ENCODE peak calls at places on chromosomes 12 and 14, in six cellular contexts. One of them, this sample, is unnamed.

GRCh38 chr12:94327819-94328218 is 131.8 kb downstream of the CEP83 start:
- DNase-seq in IMR-90: no peak
- DNase-seq in mesenchymal stem cell: no peak
- DNase-seq in neuronal stem cell: no peak
- DNase-seq in H9: no peak
- DNase-seq in H1: no peak
- DNase-seq in this sample: no peak

GRCh38 chr14:35369701-35370191 is 34.8 kb downstream of the NFKBIA start:
- DNase-seq in IMR-90: no peak
- DNase-seq in mesenchymal stem cell: no peak
- DNase-seq in neuronal stem cell: no peak
- DNase-seq in H9: no peak
- DNase-seq in H1: no peak
- DNase-seq in this sample: no peak

GRCh38 chr12:104095289-104095688 is 31.0 kb downstream of the HCFC2 start:
- DNase-seq in IMR-90: peak; percentile 53
- DNase-seq in mesenchymal stem cell: no peak
- DNase-seq in neuronal stem cell: no peak
- DNase-seq in H9: no peak
- DNase-seq in H1: no peak
- DNase-seq in this sample: no peak

GRCh38 chr12:953776-954175 is 4.3 kb upstream of the RAD52 start:
- DNase-seq in IMR-90: peak; percentile 68
- DNase-seq in mesenchymal stem cell: peak; percentile 18
- DNase-seq in neuronal stem cell: no peak
- DNase-seq in H9: no peak
- DNase-seq in H1: no peak
- DNase-seq in this sample: peak; percentile 89

GRCh38 chr12:107449891-107450290 is 235.7 kb upstream of the PWP1 start:
- DNase-seq in IMR-90: peak; percentile 54
- DNase-seq in mesenchymal stem cell: no peak
- DNase-seq in neuronal stem cell: no peak
- DNase-seq in H9: no peak
- DNase-seq in H1: no peak
- DNase-seq in this sample: no peak

GRCh38 chr12:65194949-65195348 is 25.6 kb downstream of the LEMD3 start:
- DNase-seq in IMR-90: no peak
- DNase-seq in mesenchymal stem cell: no peak
- DNase-seq in neuronal stem cell: no peak
- DNase-seq in H9: no peak
- DNase-seq in H1: no peak
- DNase-seq in this sample: no peak

GRCh38 chr14:104395941-104396681 is 183.5 kb upstream of the C14orf180 start:
- DNase-seq in IMR-90: no peak
- DNase-seq in mesenchymal stem cell: no peak
- DNase-seq in neuronal stem cell: no peak
- DNase-seq in H9: peak; percentile 28
- DNase-seq in H1: no peak
- DNase-seq in this sample: peak; percentile 55

GRCh38 chr12:1576410-1577240 is 17.8 kb downstream of the FBXL14 start:
- DNase-seq in IMR-90: peak; percentile 85
- DNase-seq in mesenchymal stem cell: peak; percentile 88
- DNase-seq in neuronal stem cell: no peak
- DNase-seq in H9: no peak
- DNase-seq in H1: no peak
- DNase-seq in this sample: no peak

GRCh38 chr12:28051516-28052456 is 79.3 kb upstream of the PTHLH start:
- DNase-seq in IMR-90: peak; percentile 72
- DNase-seq in mesenchymal stem cell: no peak
- DNase-seq in neuronal stem cell: no peak
- DNase-seq in H9: no peak
- DNase-seq in H1: no peak
- DNase-seq in this sample: no peak

GRCh38 chr14:41532255-41532654 is 74.4 kb upstream of the LRFN5 start:
- DNase-seq in IMR-90: no peak
- DNase-seq in mesenchymal stem cell: no peak
- DNase-seq in neuronal stem cell: no peak
- DNase-seq in H9: no peak
- DNase-seq in H1: no peak
- DNase-seq in this sample: no peak

GRCh38 chr12:41212625-41213024 is 24.5 kb downstream of the PDZRN4 start:
- DNase-seq in IMR-90: no peak
- DNase-seq in mesenchymal stem cell: no peak
- DNase-seq in neuronal stem cell: no peak
- DNase-seq in H9: no peak
- DNase-seq in H1: no peak
- DNase-seq in this sample: no peak

GRCh38 chr14:66401447-66402095 is 84.6 kb upstream of the CCDC196 start:
- DNase-seq in IMR-90: no peak
- DNase-seq in mesenchymal stem cell: no peak
- DNase-seq in neuronal stem cell: no peak
- DNase-seq in H9: no peak
- DNase-seq in H1: no peak
- DNase-seq in this sample: no peak

GRCh38 chr12:62530596-62530995 is 64.0 kb downstream of the MON2 start:
- DNase-seq in IMR-90: peak; percentile 95
- DNase-seq in mesenchymal stem cell: peak; percentile 66
- DNase-seq in neuronal stem cell: no peak
- DNase-seq in H9: no peak
- DNase-seq in H1: no peak
- DNase-seq in this sample: peak; percentile 7

GRCh38 chr14:63689132-63689531 is 38.7 kb downstream of the SGPP1 start:
- DNase-seq in IMR-90: no peak
- DNase-seq in mesenchymal stem cell: no peak
- DNase-seq in neuronal stem cell: no peak
- DNase-seq in H9: no peak
- DNase-seq in H1: no peak
- DNase-seq in this sample: peak; percentile 93

GRCh38 chr12:104494816-104495158 is 38.0 kb downstream of the CHST11 start:
- DNase-seq in IMR-90: no peak
- DNase-seq in mesenchymal stem cell: peak; percentile 47
- DNase-seq in neuronal stem cell: no peak
- DNase-seq in H9: no peak
- DNase-seq in H1: no peak
- DNase-seq in this sample: peak; percentile 15

GRCh38 chr12:132545183-132545953 is 55.4 kb downstream of the FBRSL1 start:
- DNase-seq in IMR-90: no peak
- DNase-seq in mesenchymal stem cell: no peak
- DNase-seq in neuronal stem cell: no peak
- DNase-seq in H9: no peak
- DNase-seq in H1: no peak
- DNase-seq in this sample: no peak
- H4K91ac ChIP-seq in IMR-90: no peak overlapping the region
- H4K91ac ChIP-seq in mesenchymal stem cell: no peak overlapping the region
- H4K91ac ChIP-seq in neuronal stem cell: no peak overlapping the region
- H4K91ac ChIP-seq in H9: no peak overlapping the region
- H4K91ac ChIP-seq in H1: no peak overlapping the region
- H4K91ac ChIP-seq in this sample: no peak overlapping the region

GRCh38 chr14:30921788-30922187 is 47.4 kb downstream of the COCH start:
- DNase-seq in IMR-90: no peak
- DNase-seq in mesenchymal stem cell: no peak
- DNase-seq in neuronal stem cell: no peak
- DNase-seq in H9: no peak
- DNase-seq in H1: no peak
- DNase-seq in this sample: no peak
- H3K4ac ChIP-seq in IMR-90: no peak overlapping the region
- H3K4ac ChIP-seq in mesenchymal stem cell: no peak overlapping the region
- H3K4ac ChIP-seq in neuronal stem cell: no peak overlapping the region
- H3K4ac ChIP-seq in H9: no peak overlapping the region
- H3K4ac ChIP-seq in H1: no peak overlapping the region
- H3K4ac ChIP-seq in this sample: no peak overlapping the region

DNA sequence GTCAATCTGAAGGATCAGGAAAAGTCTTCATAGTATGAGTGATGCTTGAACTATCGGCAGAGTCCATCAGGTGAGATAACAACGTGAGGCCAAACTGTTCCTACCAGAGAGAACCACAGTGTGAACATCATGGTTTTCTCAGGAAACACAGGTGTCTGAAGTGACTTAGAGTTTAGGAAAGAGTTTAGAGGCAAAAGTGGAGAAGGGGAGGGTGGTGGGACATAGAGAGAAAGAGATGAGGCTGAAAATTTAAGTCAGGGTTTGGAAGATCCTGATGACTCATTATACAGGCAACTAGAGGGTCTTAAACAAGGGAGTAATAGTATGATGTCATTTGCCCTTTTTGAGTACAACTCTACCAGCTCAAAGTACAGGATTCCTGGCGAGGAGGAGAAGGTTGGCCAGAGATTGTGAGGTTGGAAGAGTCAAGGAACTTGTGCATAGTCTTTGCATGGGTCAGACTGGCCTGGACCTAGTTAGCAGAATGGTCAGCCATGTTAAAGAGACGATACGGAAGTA is 16.0 kb downstream of the CPNE8 start:
- DNase-seq in IMR-90: no peak
- DNase-seq in mesenchymal stem cell: no peak
- DNase-seq in neuronal stem cell: no peak
- DNase-seq in H9: no peak
- DNase-seq in H1: no peak
- DNase-seq in this sample: no peak
- H4K91ac ChIP-seq in IMR-90: no peak overlapping the region
- H4K91ac ChIP-seq in mesenchymal stem cell: no peak overlapping the region
- H4K91ac ChIP-seq in neuronal stem cell: no peak overlapping the region
- H4K91ac ChIP-seq in H9: no peak overlapping the region
- H4K91ac ChIP-seq in H1: no peak overlapping the region
- H4K91ac ChIP-seq in this sample: no peak overlapping the region

GRCh38 chr12:9064815-9065606 is 50.7 kb downstream of the A2M start:
- DNase-seq in IMR-90: no peak
- DNase-seq in mesenchymal stem cell: peak; percentile 56
- DNase-seq in neuronal stem cell: peak; percentile 40
- DNase-seq in H9: peak; percentile 99
- DNase-seq in H1: peak; percentile 85
- DNase-seq in this sample: peak; percentile 79
- H3K4ac ChIP-seq in IMR-90: no peak overlapping the region
- H3K4ac ChIP-seq in mesenchymal stem cell: peak overlapping the region; percentile 79
- H3K4ac ChIP-seq in neuronal stem cell: peak overlapping the region; percentile 8
- H3K4ac ChIP-seq in H9: no peak overlapping the region
- H3K4ac ChIP-seq in H1: no peak overlapping the region
- H3K4ac ChIP-seq in this sample: peak overlapping the region; percentile 56

DNA sequence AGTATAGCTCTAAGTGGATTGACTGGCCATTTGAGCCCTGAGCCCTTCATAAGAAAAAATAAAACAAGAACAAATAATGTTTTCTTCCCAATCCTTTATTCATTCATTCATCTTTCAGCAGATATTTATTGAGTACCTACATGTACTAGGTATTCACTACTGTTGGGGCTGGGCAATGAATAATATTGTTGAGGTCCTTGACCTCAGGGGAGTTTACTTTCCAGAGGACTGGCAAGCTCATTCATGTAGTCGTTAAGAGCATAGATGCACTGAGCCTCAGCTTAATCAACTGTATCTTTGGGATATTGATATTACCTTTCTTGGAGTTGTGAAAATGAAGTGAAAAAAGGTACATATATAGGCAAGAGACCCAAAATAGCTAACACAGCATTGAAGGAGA is 7.6 kb downstream of the CFAP54 start:
- DNase-seq in IMR-90: no peak
- DNase-seq in mesenchymal stem cell: no peak
- DNase-seq in neuronal stem cell: no peak
- DNase-seq in H9: no peak
- DNase-seq in H1: no peak
- DNase-seq in this sample: no peak
- H4K91ac ChIP-seq in IMR-90: no peak overlapping the region
- H4K91ac ChIP-seq in mesenchymal stem cell: no peak overlapping the region
- H4K91ac ChIP-seq in neuronal stem cell: no peak overlapping the region
- H4K91ac ChIP-seq in H9: no peak overlapping the region
- H4K91ac ChIP-seq in H1: no peak overlapping the region
- H4K91ac ChIP-seq in this sample: no peak overlapping the region

GRCh38 chr12:100168562-100168961 is 25.9 kb upstream of the BLTP3B start:
- DNase-seq in IMR-90: no peak
- DNase-seq in mesenchymal stem cell: no peak
- DNase-seq in neuronal stem cell: no peak
- DNase-seq in H9: no peak
- DNase-seq in H1: no peak
- DNase-seq in this sample: peak; percentile 88

GRCh38 chr12:100174506-100174905 is 26.1 kb upstream of the ACTR6 start:
- DNase-seq in IMR-90: no peak
- DNase-seq in mesenchymal stem cell: no peak
- DNase-seq in neuronal stem cell: no peak
- DNase-seq in H9: no peak
- DNase-seq in H1: no peak
- DNase-seq in this sample: no peak

GRCh38 chr12:100169345-100169744 is 26.7 kb upstream of the BLTP3B start:
- DNase-seq in IMR-90: no peak
- DNase-seq in mesenchymal stem cell: no peak
- DNase-seq in neuronal stem cell: no peak
- DNase-seq in H9: no peak
- DNase-seq in H1: no peak
- DNase-seq in this sample: no peak

GRCh38 chr12:100170313-100170858 is 27.7 kb upstream of the BLTP3B start:
- DNase-seq in IMR-90: no peak
- DNase-seq in mesenchymal stem cell: no peak
- DNase-seq in neuronal stem cell: no peak
- DNase-seq in H9: no peak
- DNase-seq in H1: no peak
- DNase-seq in this sample: no peak

GRCh38 chr12:100173111-100173510 is 27.5 kb upstream of the ACTR6 start:
- DNase-seq in IMR-90: no peak
- DNase-seq in mesenchymal stem cell: no peak
- DNase-seq in neuronal stem cell: no peak
- DNase-seq in H9: no peak
- DNase-seq in H1: no peak
- DNase-seq in this sample: no peak
- H3K4ac ChIP-seq in IMR-90: no peak overlapping the region
- H3K4ac ChIP-seq in mesenchymal stem cell: no peak overlapping the region
- H3K4ac ChIP-seq in neuronal stem cell: no peak overlapping the region
- H3K4ac ChIP-seq in H9: no peak overlapping the region
- H3K4ac ChIP-seq in H1: no peak overlapping the region
- H3K4ac ChIP-seq in this sample: no peak overlapping the region

DNA sequence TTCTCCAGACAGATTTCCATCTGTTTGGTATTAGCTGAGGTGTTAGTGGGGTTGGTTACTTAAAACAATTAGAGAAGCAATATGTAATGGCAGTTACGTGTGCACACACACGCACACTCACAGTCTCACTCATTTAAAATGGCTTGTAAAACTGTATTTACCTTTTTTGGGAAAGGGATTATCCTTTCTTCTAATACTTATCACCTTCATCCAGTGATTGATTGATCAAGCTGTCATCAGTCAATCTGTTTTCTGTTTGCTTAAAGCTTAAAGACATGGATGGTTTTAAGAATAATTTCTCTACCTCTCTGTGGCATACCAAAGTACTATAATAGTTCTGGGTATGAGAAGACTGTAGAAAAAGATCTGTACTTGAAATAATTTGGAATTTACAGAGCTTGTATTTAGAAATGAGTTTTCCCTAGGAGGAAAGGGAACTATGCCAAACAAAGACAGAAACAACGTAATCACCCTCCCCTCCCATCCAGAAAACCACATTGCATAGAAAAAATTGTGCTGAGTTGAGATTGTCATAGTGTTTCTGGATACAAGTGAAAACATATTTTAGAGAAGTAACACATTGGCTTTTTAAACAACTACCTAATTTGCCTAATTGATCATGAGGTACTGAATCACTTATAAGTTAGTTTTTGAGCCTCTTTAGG is 455.8 kb downstream of the PCNX1 start:
- DNase-seq in IMR-90: peak; percentile 73
- DNase-seq in mesenchymal stem cell: peak; percentile 15
- DNase-seq in neuronal stem cell: no peak
- DNase-seq in H9: no peak
- DNase-seq in H1: no peak
- DNase-seq in this sample: no peak
- H4K91ac ChIP-seq in IMR-90: no peak overlapping the region
- H4K91ac ChIP-seq in mesenchymal stem cell: no peak overlapping the region
- H4K91ac ChIP-seq in neuronal stem cell: no peak overlapping the region
- H4K91ac ChIP-seq in H9: no peak overlapping the region
- H4K91ac ChIP-seq in H1: no peak overlapping the region
- H4K91ac ChIP-seq in this sample: no peak overlapping the region

This sample was measured in trophoblast cell.